ENCODE peak calls at places on chromosomes 16 and 17, in five cellular contexts. T is fibroblast of mammary gland, Y is endodermal cell, P is uterus, G is fibroblast of lung. R is an unnamed sample.

GRCh38 chr16:10752843-10753523 is 9.3 kb downstream of the NUBP1 start:
- DNase-seq in T (no peak), Y (no peak), P (no peak), G (no peak), R (no peak)

GRCh38 chr16:56480776-56481467 is 29.6 kb downstream of the OGFOD1 start:
- DNase-seq in T (peak), Y (no peak), P (no peak), G (no peak), R (no peak)

GRCh38 chr17:16474012-16474725 is 17.8 kb downstream of the LRRC75A start:
- DNase-seq in T (no peak), Y (peak), P (no peak), G (peak), R (no peak)

GRCh38 chr17:66545918-66546317 is 243.5 kb downstream of the PRKCA start:
- DNase-seq in T (no peak), Y (no peak), P (no peak), G (no peak), R (no peak)

GRCh38 chr16:83701494-83701893 is 106.3 kb upstream of the HSBP1 start:
- DNase-seq in T (peak), Y (peak), P (no peak), G (peak), R (no peak)

GRCh38 chr16:7369181-7369580 is 36.5 kb downstream of the RBFOX1 start:
- DNase-seq in T (no peak), Y (no peak), P (no peak), G (no peak), R (no peak)

GRCh38 chr17:60325730-60326524 is 66.0 kb downstream of the USP32 start:
- DNase-seq in T (no peak), Y (no peak), P (no peak), G (no peak), R (no peak)

GRCh38 chr17:39631403-39631802 is 4.7 kb downstream of the PPP1R1B start:
- DNase-seq in T (no peak), Y (peak), P (no peak), G (no peak), R (no peak)

GRCh38 chr16:4591706-4592470 is 22.8 kb downstream of the UBALD1 start:
- DNase-seq in T (no peak), Y (peak), P (no peak), G (no peak), R (no peak)

GRCh38 chr17:76251478-76252039 is 11.3 kb upstream of the RNF157 start:
- DNase-seq in T (peak), Y (peak), P (no peak), G (no peak), R (no peak)

GRCh38 chr17:57528084-57528451 is 217.0 kb downstream of the CCDC182 start:
- DNase-seq in T (no peak), Y (no peak), P (peak), G (no peak), R (no peak)

GRCh38 chr16:1929105-1929504 is 10.9 kb upstream of the HS3ST6 start:
- DNase-seq in T (peak), Y (peak), P (peak), G (no peak), R (no peak)